ENCODE peak calls at places on chromosome 7, in eight cellular contexts. U, R, X, T, K, Q, G and B are unnamed samples.

GRCh38 chr7:91892821-91893340 is 12.4 kb upstream of the MTERF1 start:
- DNase-seq in U (no peak), R (no peak), X (peak; percentile 48), T (no peak), K (peak; percentile 49), Q (no peak), G (no peak), B (no peak)

GRCh38 chr7:2031496-2031895 is 201.2 kb downstream of the MAD1L1 start:
- DNase-seq in U (peak; percentile 26), R (no peak), X (no peak), T (no peak), K (no peak), Q (no peak), G (peak; percentile 50), B (no peak)

GRCh38 chr7:149830997-149831729 is 7.0 kb upstream of the ZNF862 start:
- DNase-seq in U (no peak), R (no peak), X (no peak), T (no peak), K (no peak), Q (no peak), G (peak; percentile 52), B (no peak)

GRCh38 chr7:38673795-38674194 is 42.6 kb upstream of the AMPH start:
- DNase-seq in U (no peak), R (no peak), X (peak; percentile 95), T (no peak), K (peak; percentile 93), Q (no peak), G (no peak), B (no peak)

GRCh38 chr7:131627589-131628212 is 71.3 kb upstream of the PODXL start:
- DNase-seq in U (no peak), R (no peak), X (no peak), T (no peak), K (no peak), Q (no peak), G (no peak), B (no peak)

GRCh38 chr7:123714296-123715080 is 34.3 kb downstream of the WASL start:
- DNase-seq in U (no peak), R (no peak), X (peak; percentile 69), T (no peak), K (no peak), Q (no peak), G (no peak), B (no peak)

GRCh38 chr7:141550694-141551079 is 523 bp upstream of the AGK start:
- DNase-seq in U (no peak), R (no peak), X (no peak), T (no peak), K (no peak), Q (no peak), G (no peak), B (no peak)

GRCh38 chr7:101728888-101729883 is 88.2 kb upstream of the CUX1 start:
- DNase-seq in U (no peak), R (no peak), X (peak; percentile 55), T (no peak), K (peak; percentile 63), Q (no peak), G (no peak), B (no peak)

GRCh38 chr7:75944507-75944906 is 29.6 kb downstream of the POR start:
- DNase-seq in U (no peak), R (no peak), X (no peak), T (no peak), K (no peak), Q (no peak), G (no peak), B (no peak)

GRCh38 chr7:75946207-75946855 is 31.4 kb downstream of the POR start:
- DNase-seq in U (no peak), R (no peak), X (no peak), T (no peak), K (no peak), Q (no peak), G (no peak), B (no peak)

GRCh38 chr7:75948179-75948578 is 33.2 kb downstream of the POR start:
- DNase-seq in U (no peak), R (no peak), X (no peak), T (no peak), K (no peak), Q (no peak), G (no peak), B (no peak)

GRCh38 chr7:75943864-75944263 is 28.9 kb downstream of the POR start:
- DNase-seq in U (no peak), R (no peak), X (peak; percentile 38), T (no peak), K (peak; percentile 28), Q (no peak), G (no peak), B (no peak)

GRCh38 chr7:75945297-75946168 is 30.6 kb downstream of the POR start:
- DNase-seq in U (no peak), R (no peak), X (peak; percentile 79), T (no peak), K (peak; percentile 63), Q (no peak), G (no peak), B (no peak)
- TF ChIP-seq CTCF in U (no peak), R (no peak), X (no peak), T (no peak), K (no peak), Q (no peak), G (no peak), B (no peak)

DNA sequence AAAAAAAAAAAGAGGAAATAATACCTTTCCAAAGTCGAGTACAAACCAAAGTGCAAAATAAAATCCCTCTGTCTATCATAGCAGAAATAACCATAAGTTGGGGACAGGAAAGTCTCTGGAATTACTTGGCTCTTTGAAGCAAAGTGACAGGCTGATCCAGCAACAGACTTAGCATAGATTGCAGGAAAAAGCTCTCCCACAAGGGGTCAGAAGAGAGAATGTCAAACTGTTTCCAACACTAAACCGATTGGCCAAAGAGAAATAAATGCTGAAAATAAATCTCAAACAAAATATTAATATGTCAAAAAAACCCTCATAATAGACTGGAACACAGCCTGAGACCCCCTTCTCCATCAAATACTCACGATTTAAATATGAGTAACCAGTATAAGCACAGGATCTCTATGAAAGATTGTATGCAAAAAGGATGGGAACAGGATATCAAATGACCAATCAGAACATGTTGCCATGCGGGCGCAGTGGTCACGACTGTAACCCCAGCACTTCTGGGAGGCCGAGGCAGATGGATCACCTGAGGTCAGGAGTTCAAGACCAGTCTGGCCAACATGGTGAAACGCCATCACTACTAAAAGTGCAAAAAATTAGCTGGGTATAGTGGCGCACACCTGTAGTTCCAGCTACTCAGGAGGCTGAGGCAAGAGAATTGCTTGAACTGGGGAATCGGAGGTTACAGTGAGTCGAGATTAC is 1000.7 kb upstream of the LRRN3 start:
- DNase-seq in U (no peak), R (peak; percentile 55), X (peak; percentile 77), T (no peak), K (no peak), Q (no peak), G (no peak), B (no peak)
- TF ChIP-seq CTCF in U (no peak), R (peak; percentile 59), X (peak; percentile 77), T (no peak), K (no peak), Q (peak; percentile 12), G (no peak), B (no peak)

DNA sequence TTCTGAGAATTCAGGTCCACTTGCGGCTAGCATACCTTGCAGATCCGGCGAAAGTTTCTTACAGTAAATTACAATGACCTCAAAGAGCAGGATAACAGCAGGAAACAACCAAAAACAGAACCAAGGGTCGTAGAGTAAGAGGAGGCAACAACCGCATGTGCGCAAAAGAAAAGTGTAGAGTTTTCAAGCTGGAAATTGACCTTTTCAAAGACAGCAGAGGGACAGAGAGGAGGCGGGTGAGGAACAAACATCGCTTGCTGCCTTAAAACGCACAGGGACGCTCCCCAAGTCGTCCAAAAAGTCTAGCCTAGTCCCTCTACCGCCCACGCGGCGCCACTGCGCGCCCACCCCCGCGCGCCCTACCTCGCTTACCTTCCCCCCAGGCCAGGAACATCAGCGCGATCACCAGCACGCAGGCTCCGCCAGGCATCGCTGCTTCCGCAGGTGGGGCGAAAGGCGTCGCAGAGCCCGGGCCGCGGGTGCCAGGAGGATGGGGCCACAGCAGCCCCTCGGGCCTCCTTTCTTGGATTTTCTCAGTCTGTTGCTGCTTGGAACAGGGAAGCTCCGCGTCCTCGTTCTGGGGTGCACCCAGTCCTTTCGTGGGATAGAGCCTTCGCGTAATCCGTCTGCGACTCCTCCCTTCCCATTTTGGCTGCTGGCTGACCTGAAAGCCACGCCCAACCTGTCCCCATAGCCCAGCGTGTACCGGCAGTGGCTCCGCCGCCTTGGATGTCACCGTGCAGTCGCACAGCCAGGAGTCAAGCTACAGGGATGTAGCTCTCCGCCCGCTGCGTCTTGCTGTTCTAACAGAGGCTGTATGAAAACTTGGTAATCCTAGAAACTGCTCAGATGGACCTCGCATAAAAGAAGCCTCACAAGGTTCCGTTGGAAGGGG is at the start of gene VWDE:
- DNase-seq in U (peak; percentile 54), R (peak; percentile 68), X (peak; percentile 32), T (no peak), K (no peak), Q (no peak), G (no peak), B (no peak)
- TF ChIP-seq CTCF in U (no peak), R (peak; percentile 20), X (no peak), T (no peak), K (no peak), Q (no peak), G (no peak), B (no peak)

GRCh38 chr7:135957627-135958026 is 19.5 kb downstream of the MTPN start:
- DNase-seq in U (no peak), R (no peak), X (no peak), T (no peak), K (no peak), Q (no peak), G (no peak), B (no peak)

GRCh38 chr7:135960709-135961451 is 16.3 kb downstream of the MTPN start:
- DNase-seq in U (no peak), R (no peak), X (no peak), T (no peak), K (no peak), Q (no peak), G (no peak), B (no peak)

GRCh38 chr7:135958173-135958572 is 19.0 kb downstream of the MTPN start:
- DNase-seq in U (no peak), R (no peak), X (no peak), T (no peak), K (no peak), Q (no peak), G (no peak), B (no peak)

GRCh38 chr7:135962802-135963201 is 14.4 kb downstream of the MTPN start:
- DNase-seq in U (no peak), R (no peak), X (no peak), T (no peak), K (no peak), Q (no peak), G (no peak), B (no peak)

DNA sequence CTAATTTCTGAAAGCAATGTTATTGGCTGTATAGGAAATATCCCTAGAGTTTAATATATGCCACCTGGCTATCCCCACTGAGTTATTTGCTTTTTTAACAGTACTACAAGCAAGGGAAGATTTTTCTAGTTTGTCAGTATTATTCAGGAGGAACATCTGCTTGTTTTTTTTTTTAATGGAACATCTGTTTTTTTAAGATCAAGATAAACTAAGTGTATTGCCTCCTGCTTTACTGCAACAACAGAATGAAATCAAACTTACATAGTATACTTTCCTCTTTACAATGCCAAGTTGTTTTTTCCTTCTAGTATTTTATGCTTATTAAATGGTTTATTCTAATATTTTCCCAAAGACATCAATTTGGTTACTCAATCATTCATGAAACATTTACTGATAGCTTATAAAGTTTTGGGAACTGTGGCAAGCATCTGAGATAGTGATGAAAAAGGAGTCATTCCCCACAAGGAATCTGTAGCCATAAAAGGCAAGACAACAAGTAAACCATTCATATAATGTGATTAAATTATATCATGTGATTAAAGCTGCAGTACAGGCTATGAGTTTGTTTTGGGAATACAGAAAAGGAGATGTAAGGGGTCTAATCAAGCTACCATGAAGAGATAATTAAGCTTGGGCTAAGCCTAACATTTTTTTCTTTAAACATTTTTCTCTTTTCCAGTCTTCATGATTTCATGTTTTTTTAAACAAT is 17.4 kb downstream of the MTPN start:
- DNase-seq in U (no peak), R (no peak), X (no peak), T (no peak), K (no peak), Q (no peak), G (no peak), B (no peak)
- TF ChIP-seq CTCF in U (no peak), R (no peak), X (no peak), T (no peak), K (no peak), Q (no peak), G (no peak), B (no peak)